ENCODE peak calls at places on chromosomes 7 and 10, in four cellular contexts. F is breast epithelium, C is psoas muscle, W is caudate nucleus. E is an unnamed sample.

GRCh38 chr7:82789883-82790609 is 346.5 kb upstream of the CACNA2D1 start:
- DNase-seq in F (no peak), C (no peak), W (no peak), E (no peak)

GRCh38 chr10:124611738-124612137 is 132.4 kb downstream of the FAM53B start:
- DNase-seq in F (no peak), C (no peak), W (no peak), E (no peak)

GRCh38 chr10:121695731-121696464 is 97.7 kb upstream of the FGFR2 start:
- DNase-seq in F (no peak), C (no peak), W (no peak), E (no peak)

GRCh38 chr7:133770863-133771492 is 356.2 kb upstream of the LRGUK start:
- DNase-seq in F (no peak), C (no peak), W (no peak), E (no peak)

GRCh38 chr10:116511365-116511764 is 34.4 kb upstream of the PNLIP start:
- DNase-seq in F (no peak), C (no peak), W (no peak), E (no peak)

GRCh38 chr10:118017850-118018249 is 28.9 kb downstream of the RAB11FIP2 start:
- DNase-seq in F (no peak), C (no peak), W (no peak), E (no peak)

GRCh38 chr10:16816830-16817124 is 447 bp downstream of the RSU1 start:
- DNase-seq in F (no peak), C (no peak), W (no peak), E (no peak)

GRCh38 chr10:116699783-116700150 is 42.6 kb downstream of the HSPA12A start:
- DNase-seq in F (no peak), C (no peak), W (no peak), E (no peak)

GRCh38 chr7:79909124-79909641 is 225.4 kb upstream of the GNAI1 start:
- DNase-seq in F (no peak), C (no peak), W (no peak), E (no peak)

GRCh38 chr10:3926675-3927525 is 141.9 kb upstream of the KLF6 start:
- DNase-seq in F (no peak), C (no peak), W (no peak), E (no peak)

GRCh38 chr10:72783290-72783689 is 91.3 kb downstream of the MCU start:
- DNase-seq in F (no peak), C (no peak), W (no peak), E (no peak)

GRCh38 chr10:87596351-87596750 is 63.3 kb upstream of the PAPSS2 start:
- DNase-seq in F (no peak), C (no peak), W (no peak), E (no peak)

GRCh38 chr7:71308105-71308504 is 176.2 kb downstream of the GALNT17 start:
- DNase-seq in F (no peak), C (peak), W (peak), E (no peak)
- H3K27ac ChIP-seq in F (peak), C (peak), W (peak), E (no peak)

DNA sequence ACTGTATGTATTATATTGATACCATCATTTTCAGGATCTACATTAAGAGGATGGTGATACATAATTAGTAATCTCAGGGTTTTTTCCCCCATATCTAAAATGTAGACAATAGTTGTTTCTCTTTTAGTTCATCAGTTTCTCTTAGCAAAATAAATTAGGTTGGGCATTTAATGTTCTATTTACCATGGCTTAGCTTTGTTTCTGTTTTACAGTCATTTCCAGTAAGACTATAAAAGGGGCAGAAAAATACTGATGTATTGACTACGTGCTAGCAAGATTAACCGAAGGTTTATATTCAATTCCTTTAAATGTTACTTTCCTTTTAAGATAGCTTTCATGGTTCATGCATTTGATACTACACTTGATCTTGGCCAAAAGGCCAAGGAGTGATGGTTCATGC is 26.2 kb downstream of the SUV39H2 start:
- DNase-seq in F (no peak), C (no peak), W (no peak), E (no peak)
- H3K27ac ChIP-seq in F (no peak), C (no peak), W (no peak), E (no peak)

DNA sequence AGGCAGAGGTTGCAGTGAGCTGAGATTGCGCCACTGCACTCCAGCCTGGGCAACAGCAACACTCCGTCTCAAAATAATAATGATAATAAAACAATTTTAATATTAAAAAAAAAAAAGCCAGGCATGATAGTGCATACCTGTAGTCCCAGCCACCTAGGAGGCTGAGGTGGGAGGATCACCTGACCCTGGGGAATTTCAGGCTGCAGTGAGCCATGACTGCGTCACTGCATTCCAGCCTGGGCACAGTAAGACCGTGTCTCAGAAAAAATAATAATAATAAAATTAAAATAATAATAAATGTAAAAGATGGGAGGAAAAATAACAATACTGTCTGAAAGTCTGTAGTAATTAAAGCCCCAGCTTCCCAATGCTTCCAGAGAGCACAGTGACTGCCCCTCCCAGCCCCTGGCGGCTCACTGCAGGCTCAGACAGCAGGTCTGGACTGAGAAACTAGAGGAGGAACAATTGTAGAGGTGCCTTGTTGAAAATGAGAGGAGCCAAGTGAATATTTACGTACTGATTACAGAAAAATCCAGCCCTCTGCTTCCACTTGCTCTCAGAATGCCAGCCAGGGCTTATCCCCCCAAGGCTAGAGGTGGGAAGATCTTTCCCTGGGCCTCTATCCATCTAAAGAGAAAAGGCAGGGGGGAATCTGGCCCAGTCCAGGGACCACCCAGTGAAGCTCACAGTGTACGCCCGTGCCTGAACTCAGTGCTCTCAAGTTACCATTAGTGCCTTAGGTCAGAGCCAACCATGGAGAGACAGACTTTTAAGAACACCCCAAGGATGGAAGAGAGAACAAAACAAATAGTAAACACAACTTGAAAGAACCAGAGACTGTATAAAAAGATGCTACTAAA is 112.8 kb downstream of the PARD3 start:
- DNase-seq in F (no peak), C (no peak), W (no peak), E (no peak)
- H3K27ac ChIP-seq in F (peak), C (no peak), W (no peak), E (no peak)

DNA sequence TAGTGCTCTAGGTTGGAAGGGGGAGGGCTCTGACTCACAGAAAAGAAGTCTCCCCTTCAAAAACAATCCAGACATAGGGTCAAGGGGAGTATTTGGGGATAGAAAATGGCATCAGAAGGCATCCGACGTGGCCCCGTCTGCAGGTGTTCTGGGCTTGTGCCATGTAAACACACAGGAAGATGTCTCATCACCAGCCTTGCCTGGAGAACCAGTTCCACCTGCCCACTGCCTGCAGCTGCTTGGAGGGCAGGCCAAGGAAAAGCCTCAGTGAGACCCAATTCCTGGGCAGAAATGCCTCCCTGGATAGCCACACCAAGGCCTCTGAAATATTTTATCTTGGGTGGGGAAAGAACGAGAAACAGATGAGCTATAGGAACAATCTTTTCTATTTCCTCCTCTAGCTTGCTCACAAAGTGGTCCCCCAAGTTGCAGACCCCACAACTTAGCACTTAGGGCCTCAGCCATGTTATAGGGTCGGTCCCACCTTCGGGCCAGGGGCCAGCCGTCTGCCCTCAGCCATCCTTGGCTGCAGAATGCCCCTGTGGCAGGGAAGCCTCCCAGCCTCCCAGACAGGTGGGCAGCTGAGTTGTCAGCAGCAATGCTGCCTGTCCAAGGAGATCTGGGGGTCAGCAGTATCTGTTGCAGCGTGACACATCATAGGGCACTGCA is 54.3 kb upstream of the ECHDC3 start:
- DNase-seq in F (peak), C (no peak), W (no peak), E (no peak)
- H3K27ac ChIP-seq in F (peak), C (no peak), W (no peak), E (no peak)

GRCh38 chr7:74482629-74483401 is 29.1 kb downstream of the GTF2IRD1 start:
- DNase-seq in F (no peak), C (peak), W (no peak), E (no peak)

GRCh38 chr7:74485611-74486010 is 31.9 kb downstream of the GTF2IRD1 start:
- DNase-seq in F (no peak), C (no peak), W (no peak), E (no peak)

GRCh38 chr7:74480861-74481417 is 27.2 kb downstream of the GTF2IRD1 start:
- DNase-seq in F (no peak), C (peak), W (no peak), E (no peak)

GRCh38 chr7:74481458-74482324 is 28.0 kb downstream of the GTF2IRD1 start:
- DNase-seq in F (no peak), C (no peak), W (no peak), E (no peak)

DNA sequence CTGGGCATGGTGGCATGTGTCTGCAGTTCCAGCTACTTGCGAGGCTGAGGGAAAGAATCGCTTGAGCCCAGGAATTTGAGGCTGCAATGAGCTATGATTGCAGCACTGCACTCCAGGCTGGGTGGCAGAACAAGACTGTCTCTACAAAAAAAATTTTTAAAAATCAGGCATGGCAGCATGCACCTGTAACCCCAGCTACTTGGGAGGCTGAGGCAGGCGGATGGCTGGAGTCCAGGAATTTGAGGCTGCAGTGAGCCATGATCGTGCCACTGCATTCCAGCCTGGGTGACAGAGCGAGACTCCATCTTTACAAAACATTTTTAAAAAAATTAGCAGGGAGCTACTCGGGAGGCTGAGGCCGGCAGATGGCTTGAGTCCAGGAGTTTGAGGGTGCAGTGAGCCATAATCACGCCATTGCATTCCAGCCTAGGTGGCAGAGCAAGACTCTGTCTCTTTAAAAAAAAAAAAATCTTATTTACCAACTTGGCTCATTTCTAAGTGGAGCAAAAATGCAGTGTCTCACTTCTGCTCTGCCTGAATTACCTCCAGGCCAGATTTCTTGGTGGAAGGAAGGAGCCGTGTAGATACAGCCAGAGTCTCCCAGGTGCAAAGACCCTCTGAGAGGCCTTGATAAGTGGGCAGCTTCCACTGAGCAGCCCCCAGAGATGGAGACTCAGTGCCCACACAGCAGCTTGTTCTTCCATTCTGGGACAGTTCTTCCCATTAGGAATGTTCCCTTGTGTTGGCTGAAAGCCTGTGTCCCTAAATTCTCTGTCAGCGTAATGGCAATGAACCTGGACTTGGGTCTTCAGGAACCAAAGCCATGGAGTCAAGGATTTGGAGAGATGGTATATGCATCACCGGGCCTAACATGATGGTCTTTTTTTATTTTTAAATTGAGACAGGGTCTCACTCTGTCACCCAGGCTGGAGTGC is 30.0 kb downstream of the GTF2IRD1 start:
- DNase-seq in F (no peak), C (no peak), W (no peak), E (no peak)
- H3K27ac ChIP-seq in F (peak), C (peak), W (peak), E (no peak)

GRCh38 chr10:110860576-110861241 is 11.0 kb upstream of the PDCD4 start:
- DNase-seq in F (no peak), C (no peak), W (no peak), E (no peak)
- H3K27ac ChIP-seq in F (peak), C (no peak), W (peak), E (peak)

DNA sequence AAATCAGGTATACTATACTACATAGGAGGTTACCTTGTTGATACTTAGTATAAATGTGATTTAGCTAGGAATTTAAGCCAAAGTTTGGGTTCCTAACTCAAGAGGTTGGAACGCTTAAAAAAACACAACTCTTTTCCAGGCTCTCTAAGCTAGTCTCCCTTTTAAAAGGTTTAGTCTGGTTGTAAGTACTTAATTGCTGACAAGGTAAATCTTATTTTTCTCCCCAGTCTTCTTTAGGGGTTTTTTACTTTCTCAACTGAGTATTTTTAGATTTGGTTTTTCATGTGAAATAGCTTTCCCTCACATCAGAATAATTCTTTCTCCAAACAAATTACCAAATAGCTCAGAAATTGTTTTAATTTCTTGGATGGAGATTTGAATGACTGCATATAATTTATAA is 20.8 kb upstream of the CTTNBP2 start:
- DNase-seq in F (no peak), C (no peak), W (no peak), E (no peak)
- H3K27ac ChIP-seq in F (no peak), C (no peak), W (no peak), E (no peak)

GRCh38 chr10:31949266-31949665 is 20.6 kb upstream of the ARHGAP12 start:
- DNase-seq in F (no peak), C (no peak), W (no peak), E (no peak)
- H3K27ac ChIP-seq in F (no peak), C (no peak), W (no peak), E (no peak)

GRCh38 chr7:137196665-137197064 is 146.9 kb downstream of the PTN start:
- DNase-seq in F (no peak), C (no peak), W (no peak), E (no peak)

GRCh38 chr7:137195996-137196395 is 147.5 kb downstream of the PTN start:
- DNase-seq in F (no peak), C (no peak), W (no peak), E (no peak)
- H3K27ac ChIP-seq in F (no peak), C (no peak), W (no peak), E (no peak)